ENCODE peak calls at places on chromosomes 13 and 19, in eight cellular contexts. One of them, this sample, is unnamed.

GRCh38 chr19:58543826-58544590 is at the start of gene TRIM28:
- DNase-seq in SW480: peak; percentile 100
- DNase-seq in RWPE2: peak; percentile 96
- DNase-seq in foreskin keratinocyte: peak; percentile 98
- DNase-seq in NCI-H748 treated with DMSO at 0.1 percent for 48 hours: no peak
- DNase-seq in DMS153: no peak
- DNase-seq in cardiac muscle cell: peak; percentile 98
- DNase-seq in erythroblast: no peak
- DNase-seq in this sample: no peak

GRCh38 chr19:6970021-6970420 is 51.2 kb downstream of the MBD3L2B start:
- DNase-seq in SW480: no peak
- DNase-seq in RWPE2: no peak
- DNase-seq in foreskin keratinocyte: no peak
- DNase-seq in NCI-H748 treated with DMSO at 0.1 percent for 48 hours: no peak
- DNase-seq in DMS153: no peak
- DNase-seq in cardiac muscle cell: no peak
- DNase-seq in erythroblast: no peak
- DNase-seq in this sample: no peak

GRCh38 chr19:42524250-42524649 is 4.0 kb downstream of the CEACAM1 start:
- DNase-seq in SW480: no peak
- DNase-seq in RWPE2: no peak
- DNase-seq in foreskin keratinocyte: no peak
- DNase-seq in NCI-H748 treated with DMSO at 0.1 percent for 48 hours: no peak
- DNase-seq in DMS153: no peak
- DNase-seq in cardiac muscle cell: no peak
- DNase-seq in erythroblast: no peak
- DNase-seq in this sample: no peak

GRCh38 chr13:51282322-51282721 is 57.2 kb upstream of the SERPINE3 start:
- DNase-seq in SW480: no peak
- DNase-seq in RWPE2: no peak
- DNase-seq in foreskin keratinocyte: no peak
- DNase-seq in NCI-H748 treated with DMSO at 0.1 percent for 48 hours: no peak
- DNase-seq in DMS153: no peak
- DNase-seq in cardiac muscle cell: no peak
- DNase-seq in erythroblast: no peak
- DNase-seq in this sample: peak; percentile 18

GRCh38 chr19:50330365-50331078 is 1.3 kb upstream of the KCNC3 start:
- DNase-seq in SW480: peak; percentile 85
- DNase-seq in RWPE2: no peak
- DNase-seq in foreskin keratinocyte: no peak
- DNase-seq in NCI-H748 treated with DMSO at 0.1 percent for 48 hours: peak; percentile 88
- DNase-seq in DMS153: peak; percentile 84
- DNase-seq in cardiac muscle cell: peak; percentile 96
- DNase-seq in erythroblast: peak; percentile 58
- DNase-seq in this sample: peak; percentile 80

GRCh38 chr19:48752511-48753365 is at the start of gene FUT1:
- DNase-seq in SW480: peak; percentile 98
- DNase-seq in RWPE2: peak; percentile 94
- DNase-seq in foreskin keratinocyte: peak; percentile 90
- DNase-seq in NCI-H748 treated with DMSO at 0.1 percent for 48 hours: peak; percentile 85
- DNase-seq in DMS153: peak; percentile 95
- DNase-seq in cardiac muscle cell: peak; percentile 60
- DNase-seq in erythroblast: peak; percentile 74
- DNase-seq in this sample: peak; percentile 37

GRCh38 chr19:1189419-1189818 is 15.4 kb upstream of the SBNO2 start:
- DNase-seq in SW480: peak; percentile 50
- DNase-seq in RWPE2: no peak
- DNase-seq in foreskin keratinocyte: no peak
- DNase-seq in NCI-H748 treated with DMSO at 0.1 percent for 48 hours: no peak
- DNase-seq in DMS153: no peak
- DNase-seq in cardiac muscle cell: no peak
- DNase-seq in erythroblast: no peak
- DNase-seq in this sample: no peak

GRCh38 chr19:41591951-41592562 is 16.1 kb downstream of the CEACAM21 start:
- DNase-seq in SW480: no peak
- DNase-seq in RWPE2: no peak
- DNase-seq in foreskin keratinocyte: no peak
- DNase-seq in NCI-H748 treated with DMSO at 0.1 percent for 48 hours: no peak
- DNase-seq in DMS153: no peak
- DNase-seq in cardiac muscle cell: no peak
- DNase-seq in erythroblast: no peak
- DNase-seq in this sample: no peak

GRCh38 chr19:17205237-17206140 is 9.7 kb upstream of the USE1 start:
- DNase-seq in SW480: peak; percentile 34
- DNase-seq in RWPE2: no peak
- DNase-seq in foreskin keratinocyte: no peak
- DNase-seq in NCI-H748 treated with DMSO at 0.1 percent for 48 hours: no peak
- DNase-seq in DMS153: no peak
- DNase-seq in cardiac muscle cell: peak; percentile 72
- DNase-seq in erythroblast: peak; percentile 77
- DNase-seq in this sample: peak; percentile 36

GRCh38 chr19:18282788-18283141 is 1.3 kb upstream of the JUND start:
- DNase-seq in SW480: peak; percentile 27
- DNase-seq in RWPE2: no peak
- DNase-seq in foreskin keratinocyte: no peak
- DNase-seq in NCI-H748 treated with DMSO at 0.1 percent for 48 hours: no peak
- DNase-seq in DMS153: no peak
- DNase-seq in cardiac muscle cell: no peak
- DNase-seq in erythroblast: no peak
- DNase-seq in this sample: no peak

GRCh38 chr19:12034610-12035009 is 869 bp downstream of the ZNF433 start:
- DNase-seq in SW480: no peak
- DNase-seq in RWPE2: no peak
- DNase-seq in foreskin keratinocyte: no peak
- DNase-seq in NCI-H748 treated with DMSO at 0.1 percent for 48 hours: no peak
- DNase-seq in DMS153: no peak
- DNase-seq in cardiac muscle cell: no peak
- DNase-seq in erythroblast: peak; percentile 22
- DNase-seq in this sample: no peak

GRCh38 chr13:30737511-30738342 is 2.4 kb downstream of the ALOX5AP start:
- DNase-seq in SW480: no peak
- DNase-seq in RWPE2: no peak
- DNase-seq in foreskin keratinocyte: no peak
- DNase-seq in NCI-H748 treated with DMSO at 0.1 percent for 48 hours: no peak
- DNase-seq in DMS153: no peak
- DNase-seq in cardiac muscle cell: no peak
- DNase-seq in erythroblast: no peak
- DNase-seq in this sample: no peak

GRCh38 chr13:107900775-107901174 is 314.6 kb downstream of the LIG4 start:
- DNase-seq in SW480: no peak
- DNase-seq in RWPE2: no peak
- DNase-seq in foreskin keratinocyte: no peak
- DNase-seq in NCI-H748 treated with DMSO at 0.1 percent for 48 hours: no peak
- DNase-seq in DMS153: no peak
- DNase-seq in cardiac muscle cell: no peak
- DNase-seq in erythroblast: no peak
- DNase-seq in this sample: no peak

GRCh38 chr19:4873930-4874329 is 6.5 kb upstream of the PLIN3 start:
- DNase-seq in SW480: no peak
- DNase-seq in RWPE2: no peak
- DNase-seq in foreskin keratinocyte: no peak
- DNase-seq in NCI-H748 treated with DMSO at 0.1 percent for 48 hours: no peak
- DNase-seq in DMS153: no peak
- DNase-seq in cardiac muscle cell: no peak
- DNase-seq in erythroblast: no peak
- DNase-seq in this sample: no peak

This sample was measured in NCI-H1092 treated with DMSO at 0.1 percent for 48 hours.